ENCODE peak calls at places on chromosome 7, in five cellular contexts. K, D, N, H and C are unnamed samples.

GRCh38 chr7:111059826-111060225 is 31.1 kb upstream of the LRRN3 start:
- DNase-seq in N (no peak), H (no peak), K (no peak), D (no peak), C (no peak)

GRCh38 chr7:34133356-34133982 is 228.1 kb downstream of the BMPER start:
- DNase-seq in D (no peak), N (no peak), H (no peak), K (no peak), C (no peak)

GRCh38 chr7:87448427-87448826 is 27.1 kb downstream of the ABCB4 start:
- DNase-seq in K (no peak), H (no peak), D (no peak), N (no peak), C (no peak)

GRCh38 chr7:106630648-106631047 is 30.3 kb downstream of the CCDC71L start:
- DNase-seq in H (no peak), D (no peak), N (no peak), K (no peak), C (no peak)

GRCh38 chr7:139560678-139561077 is 37.2 kb downstream of the CLEC2L start:
- DNase-seq in N (no peak), K (no peak), D (no peak), H (no peak), C (no peak)

GRCh38 chr7:74032191-74032490 is 4.2 kb downstream of the ELN start:
- DNase-seq in D (no peak), K (no peak), H (no peak), N (no peak), C (no peak)

GRCh38 chr7:128162666-128163065 is 78.4 kb upstream of the LEP start:
- DNase-seq in H (no peak), D (no peak), K (no peak), N (no peak), C (no peak)

GRCh38 chr7:111827863-111828504 is 265.7 kb upstream of the IMMP2L start:
- DNase-seq in H (no peak), K (no peak), D (no peak), N (no peak), C (no peak)

GRCh38 chr7:151114151-151115090 is 28.1 kb downstream of the AGAP3 start:
- DNase-seq in N (no peak), K (peak; percentile 66), D (no peak), H (no peak), C (no peak)

GRCh38 chr7:107078517-107078966 is 34.0 kb downstream of the PRKAR2B start:
- DNase-seq in K (no peak), H (no peak), N (no peak), D (peak; percentile 20), C (no peak)

GRCh38 chr7:34086064-34086463 is 180.7 kb downstream of the BMPER start:
- DNase-seq in H (no peak), K (no peak), N (no peak), D (no peak), C (no peak)

GRCh38 chr7:884191-885003 is 8.0 kb downstream of the GET4 start:
- DNase-seq in D (no peak), K (no peak), N (no peak), H (no peak), C (no peak)

GRCh38 chr7:44966731-44967538 is 11.9 kb downstream of the MYO1G start:
- DNase-seq in K (no peak), H (no peak), D (no peak), N (no peak), C (no peak)

GRCh38 chr7:136919820-136920219 is 51.4 kb downstream of the CHRM2 start:
- DNase-seq in N (no peak), H (no peak), D (no peak), K (no peak), C (no peak)

GRCh38 chr7:938546-939185 is 15.8 kb downstream of the ADAP1 start:
- DNase-seq in N (no peak), K (no peak), H (no peak), D (no peak), C (no peak)

GRCh38 chr7:48438196-48438595 is 266.9 kb downstream of the ABCA13 start:
- DNase-seq in H (no peak), K (no peak), D (no peak), N (no peak), C (no peak)

GRCh38 chr7:95434501-95435421 is at the start of gene PON2:
- DNase-seq in D (peak; percentile 71), N (peak; percentile 55), H (peak; percentile 90), K (peak; percentile 83), C (peak; percentile 53)

GRCh38 chr7:17564678-17565209 is 266.3 kb downstream of the AHR start:
- DNase-seq in D (no peak), K (no peak), H (no peak), N (no peak), C (no peak)

GRCh38 chr7:36946401-36946739 is 222.1 kb upstream of the AOAH start:
- DNase-seq in K (no peak), D (no peak), H (no peak), N (no peak), C (no peak)

GRCh38 chr7:36944843-36945242 is 220.5 kb upstream of the AOAH start:
- DNase-seq in D (no peak), K (no peak), H (no peak), N (no peak), C (no peak)

GRCh38 chr7:36943591-36944430 is 219.5 kb upstream of the AOAH start:
- DNase-seq in K (no peak), N (no peak), H (no peak), D (no peak), C (no peak)

GRCh38 chr7:36942558-36943354 is 218.5 kb upstream of the AOAH start:
- DNase-seq in N (no peak), H (no peak), K (no peak), D (no peak), C (no peak)

GRCh38 chr7:36945612-36946400 is 221.5 kb upstream of the AOAH start:
- DNase-seq in D (no peak), H (peak; percentile 86), N (no peak), K (no peak), C (no peak)
- TF ChIP-seq SUZ12 in D (no peak), H (no peak), N (no peak), K (no peak), C (no peak)

GRCh38 chr7:21028186-21028989 is 241.7 kb upstream of the SP8 start:
- DNase-seq in H (no peak), D (peak; percentile 28), K (peak; percentile 37), N (no peak), C (no peak)
- TF ChIP-seq SUZ12 in H (no peak), D (no peak), K (no peak), N (no peak), C (no peak)

GRCh38 chr7:142391191-142391992 is 133.5 kb upstream of the PRSS58 start:
- DNase-seq in N (no peak), K (peak; percentile 46), H (no peak), D (peak; percentile 46), C (peak; percentile 38)
- TF ChIP-seq SUZ12 in N (no peak), K (no peak), H (no peak), D (no peak), C (no peak)

DNA sequence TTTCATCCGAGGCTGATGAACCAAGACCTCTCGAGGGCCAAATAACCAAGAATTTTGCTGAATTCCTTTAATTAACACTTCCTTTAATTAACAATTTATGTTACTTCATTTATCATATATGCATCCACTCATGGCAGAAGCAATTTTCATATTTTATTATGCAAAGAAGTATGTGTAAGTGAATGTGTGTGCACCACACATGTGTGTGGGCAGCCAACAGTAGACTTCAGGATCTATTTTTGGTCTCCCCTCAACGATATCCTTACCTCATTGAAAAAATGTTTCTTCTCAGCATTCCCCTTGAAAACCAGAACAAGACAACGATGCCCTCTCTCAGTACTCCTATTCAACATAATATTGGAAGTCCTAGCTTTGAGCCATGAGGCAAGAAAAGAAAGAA is 96.8 kb downstream of the ICA1 start:
- DNase-seq in H (no peak), K (no peak), N (no peak), D (no peak), C (no peak)
- TF ChIP-seq SUZ12 in H (no peak), K (no peak), N (no peak), D (no peak), C (no peak)

DNA sequence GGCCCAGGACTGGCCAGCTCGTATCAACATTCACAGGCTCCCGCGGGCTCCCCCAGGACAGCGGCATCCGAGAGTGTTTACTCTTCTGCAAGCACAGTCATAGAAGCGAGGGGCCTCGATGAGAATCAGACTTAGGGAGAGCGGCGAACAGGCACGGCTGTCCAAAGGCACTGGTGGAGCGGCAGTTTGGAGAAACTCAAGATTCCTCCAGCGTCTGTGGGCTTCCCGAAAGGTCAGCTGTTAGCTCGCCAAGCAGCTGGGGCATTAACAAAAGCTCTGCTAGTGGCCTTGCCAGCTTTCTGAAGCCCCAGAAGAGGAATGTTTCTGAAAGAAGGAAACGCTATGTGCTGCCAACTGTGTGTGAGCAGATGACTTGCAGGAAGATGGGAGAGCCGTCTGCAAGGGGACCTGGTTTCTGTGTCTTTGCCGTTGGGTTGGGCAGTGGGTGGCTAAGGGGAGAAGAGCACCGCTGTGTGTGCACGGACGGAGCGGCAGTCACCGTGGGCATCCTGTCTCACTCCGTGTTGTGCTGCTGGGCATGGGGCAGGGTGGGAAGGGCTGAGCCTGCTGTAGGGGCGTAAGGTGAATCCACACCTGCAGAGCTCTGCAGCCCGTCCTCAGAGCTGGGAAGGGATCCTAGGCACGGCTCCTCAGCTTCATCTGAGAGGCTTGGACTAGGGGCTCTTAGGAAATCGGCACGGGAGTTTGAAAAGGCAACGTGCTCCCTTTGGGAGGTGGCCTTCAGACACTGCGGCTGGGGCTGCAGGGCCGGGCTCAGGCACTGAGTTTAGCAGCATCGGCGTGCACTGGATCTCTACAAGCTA is 42.1 kb downstream of the AMZ1 start:
- DNase-seq in H (no peak), D (no peak), K (no peak), N (no peak), C (no peak)
- TF ChIP-seq SUZ12 in H (no peak), D (no peak), K (no peak), N (no peak), C (no peak)

DNA sequence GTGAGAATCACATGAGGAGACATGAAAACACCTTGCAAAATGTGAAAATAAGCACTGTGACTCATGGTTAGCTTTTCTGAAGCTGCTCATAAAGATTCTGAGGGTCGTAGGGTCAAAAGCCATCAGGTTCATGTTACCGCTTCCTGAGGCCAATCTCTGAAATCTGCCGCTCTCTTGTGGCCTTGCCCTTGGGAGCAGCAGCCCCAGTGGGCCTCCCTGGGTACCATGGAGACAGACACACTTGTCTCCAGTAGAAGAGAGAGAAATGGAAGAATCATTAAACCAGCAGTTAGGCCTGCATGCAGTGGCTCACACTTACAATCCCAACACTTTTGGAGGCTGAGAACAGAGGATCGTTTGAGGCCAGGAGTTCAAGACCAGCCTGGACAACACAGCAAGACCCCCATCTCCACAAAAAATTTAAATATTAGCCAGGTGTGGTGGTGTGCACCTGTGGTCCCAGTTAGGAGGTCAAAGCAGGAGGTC is 42.8 kb downstream of the NIPSNAP2 start:
- DNase-seq in D (no peak), K (peak; percentile 12), H (peak; percentile 99), N (no peak), C (no peak)
- TF ChIP-seq SUZ12 in D (no peak), K (no peak), H (no peak), N (no peak), C (no peak)